ENCODE peak calls at places on chromosomes 1 and 21, in eight cellular contexts. One of them, this sample, is unnamed. For H3K27me3, the result is how much of the 10 kb centered on the place peaks cover.

GRCh38 chr1:2200308-2200943 is 5.9 kb upstream of the FAAP20 start:
- DNase-seq in GM23338: no peak
- DNase-seq in CD8-positive, alpha-beta T cell: no peak
- DNase-seq in body of pancreas: no peak
- DNase-seq in transverse colon: no peak
- DNase-seq in left ventricle myocardium inferior: no peak
- DNase-seq in hepatocyte: no peak
- DNase-seq in heart right ventricle: no peak
- DNase-seq in this sample: no peak

GRCh38 chr1:7585216-7585907 is 185.7 kb upstream of the VAMP3 start:
- DNase-seq in body of pancreas: no peak
- DNase-seq in hepatocyte: no peak
- DNase-seq in CD8-positive, alpha-beta T cell: no peak
- DNase-seq in left ventricle myocardium inferior: no peak
- DNase-seq in transverse colon: no peak
- DNase-seq in GM23338: no peak
- DNase-seq in heart right ventricle: no peak
- DNase-seq in this sample: no peak

GRCh38 chr1:154183045-154183968 is 8.6 kb downstream of the TPM3 start:
- DNase-seq in GM23338: peak
- DNase-seq in heart right ventricle: peak
- DNase-seq in left ventricle myocardium inferior: peak
- DNase-seq in CD8-positive, alpha-beta T cell: peak
- DNase-seq in transverse colon: peak
- DNase-seq in hepatocyte: peak
- DNase-seq in body of pancreas: peak
- DNase-seq in this sample: peak

GRCh38 chr1:114828251-114828650 is 26.4 kb upstream of the SYCP1 start:
- DNase-seq in hepatocyte: no peak
- DNase-seq in GM23338: no peak
- DNase-seq in body of pancreas: no peak
- DNase-seq in transverse colon: no peak
- DNase-seq in heart right ventricle: no peak
- DNase-seq in CD8-positive, alpha-beta T cell: no peak
- DNase-seq in left ventricle myocardium inferior: no peak
- DNase-seq in this sample: no peak

GRCh38 chr1:24047101-24047459 is 64.9 kb downstream of the MYOM3 start:
- DNase-seq in GM23338: no peak
- DNase-seq in CD8-positive, alpha-beta T cell: no peak
- DNase-seq in left ventricle myocardium inferior: peak
- DNase-seq in body of pancreas: no peak
- DNase-seq in transverse colon: peak
- DNase-seq in hepatocyte: no peak
- DNase-seq in heart right ventricle: peak
- DNase-seq in this sample: no peak

GRCh38 chr1:162228586-162228985 is 148.1 kb downstream of the SPATA46 start:
- DNase-seq in left ventricle myocardium inferior: no peak
- DNase-seq in CD8-positive, alpha-beta T cell: no peak
- DNase-seq in transverse colon: no peak
- DNase-seq in heart right ventricle: no peak
- DNase-seq in hepatocyte: no peak
- DNase-seq in GM23338: no peak
- DNase-seq in body of pancreas: no peak
- DNase-seq in this sample: no peak

GRCh38 chr1:22487781-22488180 is 36.1 kb downstream of the ZBTB40 start:
- DNase-seq in CD8-positive, alpha-beta T cell: no peak
- DNase-seq in body of pancreas: no peak
- DNase-seq in transverse colon: no peak
- DNase-seq in heart right ventricle: no peak
- DNase-seq in GM23338: no peak
- DNase-seq in left ventricle myocardium inferior: no peak
- DNase-seq in hepatocyte: peak
- DNase-seq in this sample: no peak

GRCh38 chr1:22870201-22870871 is 102.3 kb downstream of the LACTBL1 start:
- DNase-seq in transverse colon: no peak
- DNase-seq in left ventricle myocardium inferior: peak
- DNase-seq in heart right ventricle: peak
- DNase-seq in hepatocyte: no peak
- DNase-seq in GM23338: no peak
- DNase-seq in CD8-positive, alpha-beta T cell: no peak
- DNase-seq in body of pancreas: peak
- DNase-seq in this sample: no peak

GRCh38 chr1:240413732-240414131 is 198.2 kb downstream of the GREM2 start:
- DNase-seq in GM23338: no peak
- DNase-seq in body of pancreas: no peak
- DNase-seq in transverse colon: no peak
- DNase-seq in left ventricle myocardium inferior: no peak
- DNase-seq in heart right ventricle: no peak
- DNase-seq in CD8-positive, alpha-beta T cell: no peak
- DNase-seq in hepatocyte: no peak
- DNase-seq in this sample: no peak

GRCh38 chr1:248810727-248811513 is 14.8 kb downstream of the SH3BP5L start:
- DNase-seq in transverse colon: no peak
- DNase-seq in GM23338: no peak
- DNase-seq in CD8-positive, alpha-beta T cell: no peak
- DNase-seq in hepatocyte: no peak
- DNase-seq in heart right ventricle: peak
- DNase-seq in body of pancreas: no peak
- DNase-seq in left ventricle myocardium inferior: peak
- DNase-seq in this sample: no peak

GRCh38 chr1:37498872-37499617 is 15.5 kb downstream of the MEAF6 start:
- DNase-seq in heart right ventricle: peak
- DNase-seq in transverse colon: peak
- DNase-seq in CD8-positive, alpha-beta T cell: no peak
- DNase-seq in hepatocyte: peak
- DNase-seq in body of pancreas: peak
- DNase-seq in left ventricle myocardium inferior: no peak
- DNase-seq in GM23338: no peak
- DNase-seq in this sample: no peak

GRCh38 chr1:64172458-64172983 is 30.9 kb upstream of the UBE2U start:
- DNase-seq in hepatocyte: peak
- DNase-seq in heart right ventricle: no peak
- DNase-seq in GM23338: no peak
- DNase-seq in transverse colon: no peak
- DNase-seq in CD8-positive, alpha-beta T cell: no peak
- DNase-seq in body of pancreas: no peak
- DNase-seq in left ventricle myocardium inferior: no peak
- DNase-seq in this sample: peak

GRCh38 chr1:32873484-32873883 is 2.8 kb upstream of the FNDC5 start:
- DNase-seq in body of pancreas: no peak
- DNase-seq in GM23338: no peak
- DNase-seq in hepatocyte: no peak
- DNase-seq in transverse colon: no peak
- DNase-seq in CD8-positive, alpha-beta T cell: no peak
- DNase-seq in heart right ventricle: no peak
- DNase-seq in left ventricle myocardium inferior: no peak
- DNase-seq in this sample: no peak

GRCh38 chr1:173280899-173281660 is 73.9 kb upstream of the TNFSF4 start:
- DNase-seq in body of pancreas: no peak
- DNase-seq in heart right ventricle: no peak
- DNase-seq in left ventricle myocardium inferior: no peak
- DNase-seq in CD8-positive, alpha-beta T cell: no peak
- DNase-seq in transverse colon: no peak
- DNase-seq in hepatocyte: no peak
- DNase-seq in GM23338: no peak
- DNase-seq in this sample: no peak

GRCh38 chr1:119732465-119733168 is 20.9 kb downstream of the PHGDH start:
- DNase-seq in left ventricle myocardium inferior: no peak
- DNase-seq in CD8-positive, alpha-beta T cell: no peak
- DNase-seq in body of pancreas: no peak
- DNase-seq in GM23338: no peak
- DNase-seq in transverse colon: no peak
- DNase-seq in hepatocyte: no peak
- DNase-seq in heart right ventricle: no peak
- DNase-seq in this sample: no peak

GRCh38 chr1:202852163-202852904 is 36.6 kb downstream of the RABIF start:
- DNase-seq in CD8-positive, alpha-beta T cell: peak
- DNase-seq in left ventricle myocardium inferior: no peak
- DNase-seq in transverse colon: peak
- DNase-seq in GM23338: peak
- DNase-seq in hepatocyte: peak
- DNase-seq in body of pancreas: peak
- DNase-seq in heart right ventricle: no peak
- DNase-seq in this sample: no peak

GRCh38 chr1:4803335-4803734 is 148.9 kb downstream of the AJAP1 start:
- DNase-seq in body of pancreas: no peak
- DNase-seq in hepatocyte: no peak
- DNase-seq in left ventricle myocardium inferior: no peak
- DNase-seq in CD8-positive, alpha-beta T cell: no peak
- DNase-seq in heart right ventricle: no peak
- DNase-seq in GM23338: no peak
- DNase-seq in transverse colon: no peak
- DNase-seq in this sample: no peak

GRCh38 chr21:26293291-26293946 is 122.8 kb upstream of the APP start:
- DNase-seq in transverse colon: no peak
- DNase-seq in heart right ventricle: no peak
- DNase-seq in left ventricle myocardium inferior: no peak
- DNase-seq in body of pancreas: no peak
- DNase-seq in CD8-positive, alpha-beta T cell: no peak
- DNase-seq in hepatocyte: no peak
- DNase-seq in GM23338: no peak
- DNase-seq in this sample: no peak

GRCh38 chr1:41138549-41138948 is 103.6 kb downstream of the SCMH1 start:
- DNase-seq in left ventricle myocardium inferior: no peak
- DNase-seq in hepatocyte: no peak
- DNase-seq in GM23338: no peak
- DNase-seq in body of pancreas: no peak
- DNase-seq in transverse colon: no peak
- DNase-seq in CD8-positive, alpha-beta T cell: no peak
- DNase-seq in heart right ventricle: no peak
- DNase-seq in this sample: no peak

GRCh38 chr1:17183388-17184160 is 21.4 kb upstream of the PADI1 start:
- DNase-seq in GM23338: no peak
- DNase-seq in heart right ventricle: no peak
- DNase-seq in transverse colon: no peak
- DNase-seq in hepatocyte: no peak
- DNase-seq in left ventricle myocardium inferior: no peak
- DNase-seq in body of pancreas: no peak
- DNase-seq in CD8-positive, alpha-beta T cell: no peak
- DNase-seq in this sample: no peak

GRCh38 chr1:155325596-155325893 is 4.9 kb downstream of the RUSC1 start:
- DNase-seq in CD8-positive, alpha-beta T cell: no peak
- DNase-seq in left ventricle myocardium inferior: no peak
- DNase-seq in hepatocyte: no peak
- DNase-seq in GM23338: no peak
- DNase-seq in body of pancreas: no peak
- DNase-seq in heart right ventricle: no peak
- DNase-seq in transverse colon: no peak
- DNase-seq in this sample: no peak
- H3K4me3 ChIP-seq in CD8-positive, alpha-beta T cell: no peak
- H3K4me3 ChIP-seq in left ventricle myocardium inferior: peak
- H3K4me3 ChIP-seq in hepatocyte: peak
- H3K4me3 ChIP-seq in GM23338: peak
- H3K4me3 ChIP-seq in body of pancreas: no peak
- H3K4me3 ChIP-seq in heart right ventricle: peak
- H3K4me3 ChIP-seq in transverse colon: peak
- H3K4me3 ChIP-seq in this sample: no peak

DNA sequence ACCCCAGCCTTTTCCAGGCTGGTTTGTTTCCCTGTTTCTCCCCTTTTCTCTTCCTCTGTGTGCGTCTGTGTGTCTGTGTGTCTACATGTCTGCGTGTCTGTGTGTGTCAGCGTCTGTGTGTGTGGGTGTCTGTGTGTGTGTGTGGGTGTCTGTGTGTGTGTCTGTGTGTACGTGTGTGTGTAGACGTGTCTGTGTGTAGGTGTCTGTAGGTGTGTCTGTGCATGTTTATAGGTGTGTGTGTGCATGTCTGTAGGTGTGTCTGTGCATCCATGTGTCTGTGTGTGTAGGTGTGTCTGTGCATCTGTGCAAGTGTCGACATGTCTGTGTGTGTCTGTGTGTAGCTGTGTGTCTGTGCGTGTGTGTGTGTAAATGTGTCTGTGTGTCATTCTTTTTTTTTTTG is 3.3 kb downstream of the TTLL10 start:
- DNase-seq in left ventricle myocardium inferior: no peak
- DNase-seq in hepatocyte: no peak
- DNase-seq in body of pancreas: no peak
- DNase-seq in CD8-positive, alpha-beta T cell: no peak
- DNase-seq in heart right ventricle: no peak
- DNase-seq in GM23338: no peak
- DNase-seq in transverse colon: no peak
- DNase-seq in this sample: no peak
- H3K27me3 ChIP-seq in left ventricle myocardium inferior: half or more
- H3K27me3 ChIP-seq in hepatocyte: under half
- H3K27me3 ChIP-seq in body of pancreas: under half
- H3K27me3 ChIP-seq in CD8-positive, alpha-beta T cell: under half
- H3K27me3 ChIP-seq in heart right ventricle: under half
- H3K27me3 ChIP-seq in GM23338: under half
- H3K27me3 ChIP-seq in transverse colon: half or more
- H3K27me3 ChIP-seq in this sample: under half

DNA sequence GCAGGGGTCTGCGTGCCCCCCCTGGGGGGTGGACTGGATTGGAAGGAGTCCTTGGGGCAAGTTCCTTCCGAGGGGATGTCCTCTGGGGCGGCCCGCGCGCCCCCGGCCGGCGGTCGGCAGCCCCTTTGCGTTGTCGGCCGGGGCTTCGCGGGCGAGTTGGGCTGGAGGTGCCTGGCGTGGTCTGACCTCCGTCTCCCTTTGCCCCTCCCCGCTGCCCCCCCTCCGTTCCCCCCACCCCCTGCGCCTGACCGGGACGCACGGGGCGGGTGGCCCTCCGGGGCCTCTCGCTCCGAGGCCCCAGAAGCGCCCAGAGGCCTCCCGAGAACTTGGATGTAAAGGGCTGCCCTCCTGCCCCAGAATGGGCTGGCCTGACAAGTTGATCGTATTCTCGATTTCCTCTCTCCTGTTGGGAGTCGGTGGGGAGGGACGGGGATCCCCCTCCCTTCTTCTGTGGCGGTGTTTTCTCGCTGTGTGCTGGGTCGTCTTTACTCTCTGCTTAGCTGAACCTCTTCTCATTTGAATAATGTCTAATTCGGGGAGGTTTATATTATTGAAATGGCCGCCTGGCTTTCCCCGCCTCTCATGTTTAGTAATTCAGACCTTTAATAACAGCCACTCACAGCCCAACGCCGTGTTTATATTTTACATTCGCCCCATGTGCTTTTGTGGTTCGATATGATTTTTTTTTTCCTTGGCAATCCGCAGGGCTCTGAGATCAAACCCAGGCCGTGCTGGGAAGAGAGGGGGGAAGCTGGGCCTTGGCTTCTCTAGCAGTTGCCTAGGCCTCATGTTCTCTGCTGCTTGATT is 1.3 kb downstream of the POU2F1 start:
- DNase-seq in heart right ventricle: peak
- DNase-seq in left ventricle myocardium inferior: peak
- DNase-seq in hepatocyte: peak
- DNase-seq in GM23338: peak
- DNase-seq in body of pancreas: peak
- DNase-seq in CD8-positive, alpha-beta T cell: peak
- DNase-seq in transverse colon: peak
- DNase-seq in this sample: peak
- TF ChIP-seq CTCF in heart right ventricle: no peak
- TF ChIP-seq CTCF in left ventricle myocardium inferior: no peak
- TF ChIP-seq CTCF in hepatocyte: no peak
- TF ChIP-seq CTCF in GM23338: no peak
- TF ChIP-seq CTCF in body of pancreas: no peak
- TF ChIP-seq CTCF in CD8-positive, alpha-beta T cell: no peak
- TF ChIP-seq CTCF in transverse colon: no peak
- TF ChIP-seq CTCF in this sample: no peak

DNA sequence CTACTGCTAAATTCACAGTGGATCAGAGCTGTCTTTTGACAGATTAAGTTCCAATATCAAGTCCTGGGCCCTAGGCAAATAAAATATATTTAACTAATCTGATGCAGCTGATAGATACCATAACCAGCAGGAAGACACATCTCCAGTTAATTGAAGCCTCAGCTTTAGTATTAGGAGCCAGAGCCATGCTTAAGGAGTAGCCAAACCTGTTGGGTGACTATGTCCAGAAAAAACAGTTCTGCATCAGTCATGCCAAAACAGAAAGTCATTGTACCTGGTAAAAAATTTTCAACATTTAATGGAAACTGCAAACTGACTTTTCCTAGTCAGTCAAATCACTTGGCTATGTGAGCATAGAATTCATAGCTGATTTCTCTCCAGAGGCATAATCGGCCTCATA is 200.5 kb upstream of the RUNX1 start:
- DNase-seq in CD8-positive, alpha-beta T cell: no peak
- DNase-seq in heart right ventricle: no peak
- DNase-seq in hepatocyte: no peak
- DNase-seq in transverse colon: no peak
- DNase-seq in body of pancreas: no peak
- DNase-seq in GM23338: no peak
- DNase-seq in left ventricle myocardium inferior: no peak
- DNase-seq in this sample: no peak
- H3K4me3 ChIP-seq in CD8-positive, alpha-beta T cell: no peak
- H3K4me3 ChIP-seq in heart right ventricle: no peak
- H3K4me3 ChIP-seq in hepatocyte: no peak
- H3K4me3 ChIP-seq in transverse colon: no peak
- H3K4me3 ChIP-seq in body of pancreas: no peak
- H3K4me3 ChIP-seq in GM23338: no peak
- H3K4me3 ChIP-seq in left ventricle myocardium inferior: no peak
- H3K4me3 ChIP-seq in this sample: no peak